ENCODE peak calls at places on chromosomes 2 and 18, in ten cellular contexts. B, Q, N, S, J, Y, O, H, G and Z are unnamed samples.

GRCh38 chr2:109066501-109066900 is 62.5 kb upstream of the SH3RF3 start:
- DNase-seq in J (no peak), Y (no peak), S (no peak), B (no peak), G (no peak), H (no peak), O (no peak), Q (no peak), N (no peak), Z (no peak)

GRCh38 chr2:222024934-222025890 is 273.6 kb downstream of the PAX3 start:
- DNase-seq in B (no peak), N (peak; percentile 64), G (no peak), J (no peak), O (peak; percentile 16), Q (peak; percentile 49), H (peak; percentile 60), Y (peak; percentile 53), S (peak; percentile 42), Z (peak; percentile 44)

GRCh38 chr2:219059725-219060682 is 717 bp downstream of the IHH start:
- DNase-seq in G (no peak), Y (no peak), O (no peak), J (peak; percentile 51), N (no peak), S (no peak), Q (no peak), H (peak; percentile 45), B (no peak), Z (no peak)

GRCh38 chr2:16487686-16488085 is 177.9 kb downstream of the CYRIA start:
- DNase-seq in O (no peak), Y (peak; percentile 1), N (peak; percentile 52), G (no peak), B (no peak), Q (peak; percentile 63), H (peak; percentile 66), J (peak; percentile 27), S (peak; percentile 13), Z (peak; percentile 30)

GRCh38 chr2:63834401-63834800 is 7.3 kb upstream of the UGP2 start:
- DNase-seq in S (no peak), H (no peak), N (no peak), Q (no peak), Y (no peak), J (no peak), O (no peak), B (no peak), G (no peak), Z (no peak)

GRCh38 chr2:3082705-3083104 is 294.9 kb downstream of the EIPR1 start:
- DNase-seq in B (no peak), S (no peak), G (no peak), J (no peak), N (no peak), O (no peak), Y (no peak), Q (no peak), H (no peak), Z (no peak)

GRCh38 chr18:39305756-39306155 is 1740.2 kb upstream of the CELF4 start:
- DNase-seq in Q (no peak), N (no peak), S (no peak), O (no peak), Y (no peak), H (no peak), J (no peak), G (no peak), B (no peak), Z (no peak)

GRCh38 chr2:222052934-222053367 is 245.8 kb downstream of the PAX3 start:
- DNase-seq in S (no peak), B (no peak), N (no peak), J (no peak), O (no peak), Y (no peak), Q (no peak), H (no peak), G (no peak), Z (no peak)

GRCh38 chr2:109523536-109524361 is 90.0 kb downstream of the SEPTIN10 start:
- DNase-seq in S (no peak), B (no peak), Q (no peak), O (no peak), J (no peak), Y (no peak), H (no peak), N (no peak), G (no peak), Z (no peak)

GRCh38 chr2:113103958-113104627 is 23.3 kb upstream of the IL1RN start:
- DNase-seq in G (no peak), O (no peak), Y (peak; percentile 32), S (no peak), Q (no peak), B (no peak), N (peak; percentile 75), H (no peak), J (no peak), Z (no peak)

GRCh38 chr18:41009926-41010325 is 945.1 kb upstream of the PIK3C3 start:
- DNase-seq in O (no peak), G (no peak), N (no peak), H (no peak), S (no peak), Q (no peak), J (no peak), Y (no peak), B (no peak), Z (no peak)

GRCh38 chr2:241890524-241891235 is 21.2 kb downstream of the RTP5 start:
- DNase-seq in Q (no peak), N (no peak), J (peak; percentile 60), H (no peak), B (no peak), G (no peak), O (no peak), Y (no peak), S (no peak), Z (no peak)

DNA sequence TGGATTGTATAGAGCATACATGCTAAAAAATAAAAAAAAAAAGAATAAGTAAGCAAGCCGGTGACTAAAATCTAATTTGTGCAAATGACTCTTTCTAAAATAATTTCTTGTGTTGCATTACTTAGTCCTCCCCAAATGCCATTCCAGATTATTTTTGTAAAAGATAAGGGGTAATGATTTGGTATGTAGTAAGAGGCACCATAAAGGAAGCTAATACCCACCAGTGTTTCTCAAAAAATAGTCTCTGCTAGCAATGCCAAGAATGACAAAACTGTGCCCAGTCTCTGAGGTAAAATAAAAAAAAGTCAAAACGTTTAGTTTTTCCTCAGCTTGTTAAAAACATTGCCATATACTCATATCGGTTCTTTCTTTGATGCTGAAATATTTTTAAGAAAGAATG is 2.7 kb downstream of the METTL5 start:
- DNase-seq in G (no peak), J (no peak), S (no peak), N (no peak), H (no peak), B (no peak), Y (peak; percentile 47), O (no peak), Q (peak; percentile 26), Z (no peak)
- H3K4me3 ChIP-seq in G (no peak overlapping the region), J (no peak overlapping the region), S (no peak overlapping the region), N (no peak overlapping the region), H (no peak overlapping the region), B (no peak overlapping the region), Y (no peak overlapping the region), O (no peak overlapping the region), Q (no peak overlapping the region), Z (no peak overlapping the region)

GRCh38 chr2:216789088-216789487 is 70.8 kb downstream of the TNP1 start:
- DNase-seq in H (no peak), Q (no peak), S (no peak), Y (no peak), O (no peak), N (no peak), G (no peak), J (no peak), B (no peak), Z (peak; percentile 31)

GRCh38 chr2:216796096-216796840 is 63.6 kb downstream of the TNP1 start:
- DNase-seq in G (no peak), N (no peak), Y (no peak), O (no peak), S (no peak), J (no peak), Q (no peak), B (no peak), H (no peak), Z (peak; percentile 25)

GRCh38 chr2:216791303-216791702 is 68.6 kb downstream of the TNP1 start:
- DNase-seq in J (no peak), G (no peak), B (no peak), S (no peak), Q (no peak), H (no peak), Y (peak; percentile 17), O (no peak), N (no peak), Z (peak; percentile 49)

GRCh38 chr2:216793386-216793785 is 66.5 kb downstream of the TNP1 start:
- DNase-seq in N (no peak), O (no peak), S (no peak), G (no peak), B (no peak), Y (no peak), J (no peak), Q (no peak), H (no peak), Z (peak; percentile 48)

GRCh38 chr2:216792222-216793001 is 67.5 kb downstream of the TNP1 start:
- DNase-seq in N (peak; percentile 22), O (peak; percentile 81), S (peak; percentile 48), J (no peak), B (no peak), Q (peak; percentile 7), G (no peak), H (peak; percentile 45), Y (peak; percentile 79), Z (peak; percentile 49)
- TF ChIP-seq CTCF in N (no peak), O (peak; percentile 38), S (no peak), J (no peak), B (no peak), Q (no peak), G (no peak), H (no peak), Y (no peak), Z (no peak)

GRCh38 chr2:169822785-169823392 is 1.8 kb downstream of the METTL5 start:
- DNase-seq in Q (no peak), S (peak; percentile 14), G (no peak), N (peak; percentile 39), B (no peak), J (no peak), O (no peak), H (no peak), Y (peak; percentile 28), Z (no peak)
- H3K4me3 ChIP-seq in Q (no peak overlapping the region), S (no peak overlapping the region), G (no peak overlapping the region), N (no peak overlapping the region), B (no peak overlapping the region), J (no peak overlapping the region), O (no peak overlapping the region), H (no peak overlapping the region), Y (peak overlapping the region; percentile 11), Z (no peak overlapping the region)

DNA sequence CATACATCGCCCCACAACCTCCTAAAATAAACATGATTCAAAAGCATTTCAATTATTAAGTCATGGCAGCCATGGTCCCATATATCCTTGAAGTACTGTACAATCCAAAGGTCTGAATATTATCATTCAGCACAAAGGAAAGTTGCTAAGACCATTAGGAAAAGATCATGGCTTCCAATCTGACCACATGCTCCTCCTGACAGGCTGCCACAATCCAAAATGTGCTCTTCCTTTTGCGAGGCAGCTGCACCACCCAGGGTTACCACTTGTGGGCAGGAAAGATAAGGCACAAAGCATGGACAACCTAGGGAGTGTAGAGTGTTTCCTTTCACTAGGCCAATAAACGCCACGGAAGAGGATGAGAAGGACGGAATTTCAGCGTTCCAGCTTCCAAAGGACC is 5.4 kb downstream of the BOLA3 start:
- DNase-seq in B (no peak), Q (no peak), G (no peak), J (no peak), Y (no peak), N (peak; percentile 14), O (no peak), S (no peak), H (no peak), Z (no peak)
- TF ChIP-seq CTCF in B (no peak), Q (peak; percentile 28), G (no peak), J (no peak), Y (no peak), N (peak; percentile 23), O (no peak), S (no peak), H (no peak), Z (peak; percentile 24)